ENCODE peak calls at places on chromosomes 5 and 9, in six cellular contexts. M is endothelial cell; Q is nephron progenitor cell; C is ELR; S is stimulated activated CD4-positive, alpha-beta T cell treated with anti-CD3 and anti-CD28 coated beads, Interleukin-1b, Interleukin-23, amount 100 ng/mL, for 4 hours; K is activated naive CD4-positive, alpha-beta T cell treated with Interleukin-2 at 50 U/mL for 16 hours. Y is an unnamed sample.

GRCh38 chr9:73441223-73441622 is 289.6 kb downstream of the ANXA1 start:
- DNase-seq in Q (no peak), M (no peak), S (no peak), K (no peak), C (no peak), Y (no peak)

GRCh38 chr5:73519531-73520283 is 21.5 kb downstream of the BTF3 start:
- DNase-seq in K (peak; percentile 66), Q (peak; percentile 69), M (peak; percentile 75), C (peak; percentile 89), S (peak; percentile 52), Y (peak; percentile 24)

GRCh38 chr9:134065720-134066419 is 2.0 kb downstream of the BRD3 start:
- DNase-seq in M (no peak), Q (no peak), K (peak; percentile 68), C (peak; percentile 77), S (peak; percentile 38), Y (peak; percentile 28)

GRCh38 chr5:143205879-143206193 is 197.7 kb downstream of the NR3C1 start:
- DNase-seq in Q (no peak), C (no peak), S (no peak), M (no peak), K (no peak), Y (no peak)

GRCh38 chr5:168300377-168301182 is 9.1 kb downstream of the WWC1 start:
- DNase-seq in C (no peak), M (no peak), S (no peak), K (no peak), Q (peak; percentile 21), Y (no peak)

GRCh38 chr5:178941361-178941760 is 363 bp downstream of the ZNF454 start:
- DNase-seq in S (no peak), C (no peak), M (no peak), Q (no peak), K (no peak), Y (no peak)

GRCh38 chr5:180135128-180135955 is 63.8 kb upstream of the RNF130 start:
- DNase-seq in K (no peak), M (no peak), Q (no peak), C (peak; percentile 72), S (no peak), Y (no peak)

GRCh38 chr9:100428871-100429654 is 2.1 kb downstream of the MSANTD3 start:
- DNase-seq in C (peak; percentile 100), S (no peak), Q (no peak), M (no peak), K (no peak), Y (no peak)

GRCh38 chr5:106964102-106964501 is 706.6 kb downstream of the EFNA5 start:
- DNase-seq in M (no peak), K (no peak), C (peak; percentile 20), S (no peak), Q (no peak), Y (no peak)

GRCh38 chr5:143921525-143922311 is 109.8 kb downstream of the HMHB1 start:
- DNase-seq in C (peak; percentile 97), M (no peak), S (no peak), Q (no peak), K (no peak), Y (no peak)

GRCh38 chr5:20570486-20570885 is 582.5 kb upstream of the CDH18 start:
- DNase-seq in M (no peak), S (no peak), C (peak; percentile 7), Q (no peak), K (no peak), Y (no peak)

GRCh38 chr9:137531099-137531765 is 19.0 kb downstream of the PNPLA7 start:
- DNase-seq in Q (no peak), S (no peak), C (no peak), M (no peak), K (no peak), Y (no peak)

GRCh38 chr9:113783475-113783874 is 92.6 kb upstream of the ZNF618 start:
- DNase-seq in S (no peak), Q (no peak), M (no peak), C (no peak), K (no peak), Y (no peak)

GRCh38 chr9:28774433-28775029 is 1201.2 kb upstream of the C9orf72 start:
- DNase-seq in K (no peak), S (no peak), Q (no peak), C (peak; percentile 40), M (no peak), Y (no peak)

GRCh38 chr5:173663810-173664526 is 47.5 kb upstream of the BOD1 start:
- DNase-seq in M (peak; percentile 53), Q (no peak), K (no peak), S (no peak), C (no peak), Y (no peak)